ENCODE peak calls at places on chromosome 19, in eight cellular contexts. One of them, this sample, is unnamed.
A peak's percentile ranks its signal among the peaks of the same experiment; 100 is the strongest.

GRCh38 chr19:50198431-50199253 is 4.8 kb upstream of the MYH14 start:
- DNase-seq in neural crest cell: no peak
- DNase-seq in anterior cingulate cortex: no peak
- DNase-seq in omental fat pad: no peak
- DNase-seq in ascending aorta: no peak
- DNase-seq in activated T-cell treated with anti-CD3 and anti-CD28 coated beads, Interleukin-2, amount 50 U/mL, for 72 hours: no peak
- DNase-seq in KBM-7: no peak
- DNase-seq in uterus: no peak
- DNase-seq in this sample: no peak

GRCh38 chr19:40740747-40741146 is 9.5 kb downstream of the ACTMAP start:
- DNase-seq in neural crest cell: no peak
- DNase-seq in anterior cingulate cortex: peak; percentile 84
- DNase-seq in omental fat pad: no peak
- DNase-seq in ascending aorta: no peak
- DNase-seq in activated T-cell treated with anti-CD3 and anti-CD28 coated beads, Interleukin-2, amount 50 U/mL, for 72 hours: no peak
- DNase-seq in KBM-7: no peak
- DNase-seq in uterus: no peak
- DNase-seq in this sample: no peak

GRCh38 chr19:4449022-4449825 is 8.4 kb downstream of the UBXN6 start:
- DNase-seq in neural crest cell: no peak
- DNase-seq in anterior cingulate cortex: peak; percentile 93
- DNase-seq in omental fat pad: no peak
- DNase-seq in ascending aorta: peak; percentile 55
- DNase-seq in activated T-cell treated with anti-CD3 and anti-CD28 coated beads, Interleukin-2, amount 50 U/mL, for 72 hours: no peak
- DNase-seq in KBM-7: no peak
- DNase-seq in uterus: no peak
- DNase-seq in this sample: no peak

GRCh38 chr19:17576758-17577532 is 21.5 kb downstream of the COLGALT1 start:
- DNase-seq in neural crest cell: peak; percentile 54
- DNase-seq in anterior cingulate cortex: no peak
- DNase-seq in omental fat pad: no peak
- DNase-seq in ascending aorta: no peak
- DNase-seq in activated T-cell treated with anti-CD3 and anti-CD28 coated beads, Interleukin-2, amount 50 U/mL, for 72 hours: peak; percentile 17
- DNase-seq in KBM-7: peak; percentile 43
- DNase-seq in uterus: peak; percentile 27
- DNase-seq in this sample: no peak

GRCh38 chr19:53076984-53077383 is 26.2 kb downstream of the ZNF160 start:
- DNase-seq in neural crest cell: peak; percentile 66
- DNase-seq in anterior cingulate cortex: peak; percentile 48
- DNase-seq in omental fat pad: peak; percentile 35
- DNase-seq in ascending aorta: no peak
- DNase-seq in activated T-cell treated with anti-CD3 and anti-CD28 coated beads, Interleukin-2, amount 50 U/mL, for 72 hours: peak; percentile 10
- DNase-seq in KBM-7: no peak
- DNase-seq in uterus: peak; percentile 26
- DNase-seq in this sample: peak; percentile 11

GRCh38 chr19:5563941-5564612 is 3.7 kb downstream of the TINCR start:
- DNase-seq in neural crest cell: no peak
- DNase-seq in anterior cingulate cortex: no peak
- DNase-seq in omental fat pad: no peak
- DNase-seq in ascending aorta: no peak
- DNase-seq in activated T-cell treated with anti-CD3 and anti-CD28 coated beads, Interleukin-2, amount 50 U/mL, for 72 hours: no peak
- DNase-seq in KBM-7: peak; percentile 44
- DNase-seq in uterus: no peak
- DNase-seq in this sample: no peak

GRCh38 chr19:39792999-39793546 is 14.4 kb downstream of the LEUTX start:
- DNase-seq in neural crest cell: peak; percentile 83
- DNase-seq in anterior cingulate cortex: peak; percentile 21
- DNase-seq in omental fat pad: peak; percentile 65
- DNase-seq in ascending aorta: peak; percentile 11
- DNase-seq in activated T-cell treated with anti-CD3 and anti-CD28 coated beads, Interleukin-2, amount 50 U/mL, for 72 hours: peak; percentile 80
- DNase-seq in KBM-7: peak; percentile 71
- DNase-seq in uterus: peak; percentile 60
- DNase-seq in this sample: peak; percentile 78

GRCh38 chr19:31979949-31980670 is 365.3 kb upstream of the ZNF507 start:
- DNase-seq in neural crest cell: no peak
- DNase-seq in anterior cingulate cortex: no peak
- DNase-seq in omental fat pad: no peak
- DNase-seq in ascending aorta: no peak
- DNase-seq in activated T-cell treated with anti-CD3 and anti-CD28 coated beads, Interleukin-2, amount 50 U/mL, for 72 hours: no peak
- DNase-seq in KBM-7: no peak
- DNase-seq in uterus: no peak
- DNase-seq in this sample: no peak

GRCh38 chr19:14383556-14383897 is 2.3 kb downstream of the ADGRE5 start:
- DNase-seq in neural crest cell: no peak
- DNase-seq in anterior cingulate cortex: no peak
- DNase-seq in omental fat pad: no peak
- DNase-seq in ascending aorta: no peak
- DNase-seq in activated T-cell treated with anti-CD3 and anti-CD28 coated beads, Interleukin-2, amount 50 U/mL, for 72 hours: no peak
- DNase-seq in KBM-7: no peak
- DNase-seq in uterus: peak; percentile 55
- DNase-seq in this sample: no peak

GRCh38 chr19:2488942-2489731 is 13.2 kb downstream of the GADD45B start:
- DNase-seq in neural crest cell: no peak
- DNase-seq in anterior cingulate cortex: peak; percentile 29
- DNase-seq in omental fat pad: no peak
- DNase-seq in ascending aorta: no peak
- DNase-seq in activated T-cell treated with anti-CD3 and anti-CD28 coated beads, Interleukin-2, amount 50 U/mL, for 72 hours: peak; percentile 10
- DNase-seq in KBM-7: peak; percentile 34
- DNase-seq in uterus: no peak
- DNase-seq in this sample: peak; percentile 22

GRCh38 chr19:57888494-57889231 is at the start of gene ZNF814:
- DNase-seq in neural crest cell: peak; percentile 86
- DNase-seq in anterior cingulate cortex: peak; percentile 85
- DNase-seq in omental fat pad: peak; percentile 67
- DNase-seq in ascending aorta: peak; percentile 31
- DNase-seq in activated T-cell treated with anti-CD3 and anti-CD28 coated beads, Interleukin-2, amount 50 U/mL, for 72 hours: peak; percentile 83
- DNase-seq in KBM-7: no peak
- DNase-seq in uterus: peak; percentile 61
- DNase-seq in this sample: peak; percentile 86

GRCh38 chr19:3073931-3074595 is 11.8 kb upstream of the TLE5 start:
- DNase-seq in neural crest cell: no peak
- DNase-seq in anterior cingulate cortex: no peak
- DNase-seq in omental fat pad: no peak
- DNase-seq in ascending aorta: no peak
- DNase-seq in activated T-cell treated with anti-CD3 and anti-CD28 coated beads, Interleukin-2, amount 50 U/mL, for 72 hours: no peak
- DNase-seq in KBM-7: no peak
- DNase-seq in uterus: no peak
- DNase-seq in this sample: no peak

GRCh38 chr19:19552811-19553210 is 14.7 kb downstream of the CILP2 start:
- DNase-seq in neural crest cell: peak; percentile 63
- DNase-seq in anterior cingulate cortex: no peak
- DNase-seq in omental fat pad: no peak
- DNase-seq in ascending aorta: no peak
- DNase-seq in activated T-cell treated with anti-CD3 and anti-CD28 coated beads, Interleukin-2, amount 50 U/mL, for 72 hours: no peak
- DNase-seq in KBM-7: no peak
- DNase-seq in uterus: no peak
- DNase-seq in this sample: no peak

GRCh38 chr19:18173572-18174294 is at the start of gene IFI30:
- DNase-seq in neural crest cell: no peak
- DNase-seq in anterior cingulate cortex: no peak
- DNase-seq in omental fat pad: no peak
- DNase-seq in ascending aorta: peak; percentile 53
- DNase-seq in activated T-cell treated with anti-CD3 and anti-CD28 coated beads, Interleukin-2, amount 50 U/mL, for 72 hours: peak; percentile 75
- DNase-seq in KBM-7: peak; percentile 88
- DNase-seq in uterus: peak; percentile 71
- DNase-seq in this sample: peak; percentile 89

GRCh38 chr19:19539738-19540703 is 2.0 kb downstream of the CILP2 start:
- DNase-seq in neural crest cell: no peak
- DNase-seq in anterior cingulate cortex: no peak
- DNase-seq in omental fat pad: peak; percentile 36
- DNase-seq in ascending aorta: no peak
- DNase-seq in activated T-cell treated with anti-CD3 and anti-CD28 coated beads, Interleukin-2, amount 50 U/mL, for 72 hours: peak; percentile 77
- DNase-seq in KBM-7: no peak
- DNase-seq in uterus: peak; percentile 33
- DNase-seq in this sample: no peak

GRCh38 chr19:38004505-38005223 is 97.7 kb downstream of the SIPA1L3 start:
- DNase-seq in neural crest cell: peak; percentile 56
- DNase-seq in anterior cingulate cortex: peak; percentile 93
- DNase-seq in omental fat pad: peak; percentile 47
- DNase-seq in ascending aorta: peak; percentile 77
- DNase-seq in activated T-cell treated with anti-CD3 and anti-CD28 coated beads, Interleukin-2, amount 50 U/mL, for 72 hours: peak; percentile 21
- DNase-seq in KBM-7: peak; percentile 89
- DNase-seq in uterus: peak; percentile 89
- DNase-seq in this sample: peak; percentile 47

GRCh38 chr19:737591-738093 is 13.3 kb upstream of the MISP start:
- DNase-seq in neural crest cell: peak; percentile 65
- DNase-seq in anterior cingulate cortex: no peak
- DNase-seq in omental fat pad: no peak
- DNase-seq in ascending aorta: no peak
- DNase-seq in activated T-cell treated with anti-CD3 and anti-CD28 coated beads, Interleukin-2, amount 50 U/mL, for 72 hours: peak; percentile 67
- DNase-seq in KBM-7: peak; percentile 58
- DNase-seq in uterus: no peak
- DNase-seq in this sample: peak; percentile 47

GRCh38 chr19:16920816-16921529 is 32.2 kb downstream of the F2RL3 start:
- DNase-seq in neural crest cell: no peak
- DNase-seq in anterior cingulate cortex: no peak
- DNase-seq in omental fat pad: no peak
- DNase-seq in ascending aorta: no peak
- DNase-seq in activated T-cell treated with anti-CD3 and anti-CD28 coated beads, Interleukin-2, amount 50 U/mL, for 72 hours: no peak
- DNase-seq in KBM-7: no peak
- DNase-seq in uterus: no peak
- DNase-seq in this sample: no peak

GRCh38 chr19:45011959-45012358 is 10.7 kb downstream of the RELB start:
- DNase-seq in neural crest cell: no peak
- DNase-seq in anterior cingulate cortex: no peak
- DNase-seq in omental fat pad: no peak
- DNase-seq in ascending aorta: no peak
- DNase-seq in activated T-cell treated with anti-CD3 and anti-CD28 coated beads, Interleukin-2, amount 50 U/mL, for 72 hours: no peak
- DNase-seq in KBM-7: no peak
- DNase-seq in uterus: no peak
- DNase-seq in this sample: no peak

GRCh38 chr19:2376784-2377519 is 16.9 kb downstream of the TMPRSS9 start:
- DNase-seq in neural crest cell: no peak
- DNase-seq in anterior cingulate cortex: no peak
- DNase-seq in omental fat pad: no peak
- DNase-seq in ascending aorta: no peak
- DNase-seq in activated T-cell treated with anti-CD3 and anti-CD28 coated beads, Interleukin-2, amount 50 U/mL, for 72 hours: no peak
- DNase-seq in KBM-7: no peak
- DNase-seq in uterus: no peak
- DNase-seq in this sample: no peak

GRCh38 chr19:18500376-18500775 is 21.5 kb downstream of the ELL start:
- DNase-seq in neural crest cell: no peak
- DNase-seq in anterior cingulate cortex: no peak
- DNase-seq in omental fat pad: no peak
- DNase-seq in ascending aorta: no peak
- DNase-seq in activated T-cell treated with anti-CD3 and anti-CD28 coated beads, Interleukin-2, amount 50 U/mL, for 72 hours: no peak
- DNase-seq in KBM-7: no peak
- DNase-seq in uterus: peak; percentile 44
- DNase-seq in this sample: no peak

GRCh38 chr19:40806385-40807146 is 7.6 kb downstream of the EGLN2 start:
- DNase-seq in neural crest cell: peak; percentile 94
- DNase-seq in anterior cingulate cortex: peak; percentile 91
- DNase-seq in omental fat pad: peak; percentile 75
- DNase-seq in ascending aorta: peak; percentile 50
- DNase-seq in activated T-cell treated with anti-CD3 and anti-CD28 coated beads, Interleukin-2, amount 50 U/mL, for 72 hours: peak; percentile 87
- DNase-seq in KBM-7: peak; percentile 95
- DNase-seq in uterus: peak; percentile 89
- DNase-seq in this sample: peak; percentile 60

GRCh38 chr19:12748489-12748888 is 3.1 kb upstream of the BEST2 start:
- DNase-seq in neural crest cell: no peak
- DNase-seq in anterior cingulate cortex: no peak
- DNase-seq in omental fat pad: no peak
- DNase-seq in ascending aorta: no peak
- DNase-seq in activated T-cell treated with anti-CD3 and anti-CD28 coated beads, Interleukin-2, amount 50 U/mL, for 72 hours: no peak
- DNase-seq in KBM-7: no peak
- DNase-seq in uterus: no peak
- DNase-seq in this sample: no peak

GRCh38 chr19:10611907-10612306 is 13.4 kb upstream of the SLC44A2 start:
- DNase-seq in neural crest cell: no peak
- DNase-seq in anterior cingulate cortex: no peak
- DNase-seq in omental fat pad: no peak
- DNase-seq in ascending aorta: no peak
- DNase-seq in activated T-cell treated with anti-CD3 and anti-CD28 coated beads, Interleukin-2, amount 50 U/mL, for 72 hours: no peak
- DNase-seq in KBM-7: no peak
- DNase-seq in uterus: no peak
- DNase-seq in this sample: no peak

GRCh38 chr19:2540646-2541454 is 64.9 kb downstream of the GADD45B start:
- DNase-seq in neural crest cell: peak; percentile 65
- DNase-seq in anterior cingulate cortex: no peak
- DNase-seq in omental fat pad: no peak
- DNase-seq in ascending aorta: no peak
- DNase-seq in activated T-cell treated with anti-CD3 and anti-CD28 coated beads, Interleukin-2, amount 50 U/mL, for 72 hours: no peak
- DNase-seq in KBM-7: no peak
- DNase-seq in uterus: peak; percentile 87
- DNase-seq in this sample: no peak

GRCh38 chr19:15422311-15423075 is 3.7 kb upstream of the AKAP8L start:
- DNase-seq in neural crest cell: no peak
- DNase-seq in anterior cingulate cortex: no peak
- DNase-seq in omental fat pad: no peak
- DNase-seq in ascending aorta: no peak
- DNase-seq in activated T-cell treated with anti-CD3 and anti-CD28 coated beads, Interleukin-2, amount 50 U/mL, for 72 hours: no peak
- DNase-seq in KBM-7: no peak
- DNase-seq in uterus: no peak
- DNase-seq in this sample: no peak

GRCh38 chr19:55341191-55342043 is 1.7 kb downstream of the KMT5C start:
- DNase-seq in neural crest cell: peak; percentile 50
- DNase-seq in anterior cingulate cortex: peak; percentile 9
- DNase-seq in omental fat pad: peak; percentile 49
- DNase-seq in ascending aorta: no peak
- DNase-seq in activated T-cell treated with anti-CD3 and anti-CD28 coated beads, Interleukin-2, amount 50 U/mL, for 72 hours: peak; percentile 69
- DNase-seq in KBM-7: peak; percentile 35
- DNase-seq in uterus: peak; percentile 71
- DNase-seq in this sample: no peak

GRCh38 chr19:51783373-51783772 is 11.6 kb upstream of the FPR3 start:
- DNase-seq in neural crest cell: no peak
- DNase-seq in anterior cingulate cortex: no peak
- DNase-seq in omental fat pad: no peak
- DNase-seq in ascending aorta: no peak
- DNase-seq in activated T-cell treated with anti-CD3 and anti-CD28 coated beads, Interleukin-2, amount 50 U/mL, for 72 hours: peak; percentile 11
- DNase-seq in KBM-7: peak; percentile 91
- DNase-seq in uterus: no peak
- DNase-seq in this sample: no peak

GRCh38 chr19:18915639-18916038 is 3.5 kb downstream of the COPE start:
- DNase-seq in neural crest cell: peak; percentile 35
- DNase-seq in anterior cingulate cortex: peak; percentile 59
- DNase-seq in omental fat pad: no peak
- DNase-seq in ascending aorta: no peak
- DNase-seq in activated T-cell treated with anti-CD3 and anti-CD28 coated beads, Interleukin-2, amount 50 U/mL, for 72 hours: no peak
- DNase-seq in KBM-7: peak; percentile 42
- DNase-seq in uterus: no peak
- DNase-seq in this sample: no peak